ENCODE peak calls at places on chromosomes 5 and 9, in seven cellular contexts. Y is T-helper 22 cell, C is uterus, D is G401, O is epithelial cell of prostate, B is NCI-H1092, M is hippocampal formation. L is an unnamed sample.

GRCh38 chr9:5784526-5785315 is 48.2 kb downstream of the ERMP1 start:
- DNase-seq in Y (no peak), C (no peak), D (no peak), O (no peak), B (no peak), M (no peak), L (no peak)

GRCh38 chr5:92836861-92837755 is 743.9 kb downstream of the NR2F1-AS1 start:
- DNase-seq in Y (no peak), C (no peak), D (no peak), O (no peak), B (no peak), M (no peak), L (no peak)

GRCh38 chr9:13427587-13427986 is 148.1 kb upstream of the MPDZ start:
- DNase-seq in Y (no peak), C (no peak), D (peak; percentile 76), O (peak; percentile 12), B (peak; percentile 15), M (no peak), L (peak; percentile 31)

GRCh38 chr5:157903117-157903450 is 44.1 kb upstream of the CLINT1 start:
- DNase-seq in Y (no peak), C (no peak), D (no peak), O (no peak), B (no peak), M (no peak), L (no peak)

GRCh38 chr9:97703437-97704326 is 6.5 kb upstream of the XPA start:
- DNase-seq in Y (no peak), C (peak; percentile 42), D (no peak), O (peak; percentile 80), B (peak; percentile 18), M (no peak), L (no peak)

GRCh38 chr5:143922718-143923117 is 110.8 kb downstream of the HMHB1 start:
- DNase-seq in Y (no peak), C (no peak), D (no peak), O (no peak), B (no peak), M (no peak), L (no peak)

GRCh38 chr5:127153031-127153430 is 79.7 kb upstream of the C5orf63 start:
- DNase-seq in Y (no peak), C (no peak), D (no peak), O (no peak), B (no peak), M (no peak), L (no peak)

GRCh38 chr5:149014634-149015033 is 48.2 kb downstream of the SH3TC2 start:
- DNase-seq in Y (no peak), C (no peak), D (no peak), O (no peak), B (no peak), M (no peak), L (no peak)

GRCh38 chr5:140109050-140109817 is 4.7 kb upstream of the PURA start:
- DNase-seq in Y (no peak), C (peak; percentile 15), D (peak; percentile 53), O (no peak), B (no peak), M (no peak), L (no peak)

GRCh38 chr5:174828786-174829510 is 104.6 kb downstream of the MSX2 start:
- DNase-seq in Y (no peak), C (no peak), D (no peak), O (no peak), B (no peak), M (no peak), L (no peak)

GRCh38 chr9:131289301-131290038 is at the start of gene PLPP7:
- DNase-seq in Y (no peak), C (peak; percentile 70), D (peak; percentile 97), O (no peak), B (no peak), M (peak; percentile 85), L (peak; percentile 96)

GRCh38 chr9:130681769-130682489 is 11.7 kb upstream of the EXOSC2 start:
- DNase-seq in Y (no peak), C (no peak), D (peak; percentile 38), O (no peak), B (no peak), M (no peak), L (peak; percentile 88)

GRCh38 chr9:115880221-115880620 is 273.4 kb upstream of the PAPPA start:
- DNase-seq in Y (no peak), C (no peak), D (no peak), O (no peak), B (no peak), M (no peak), L (no peak)

GRCh38 chr9:134375011-134375390 is 48.7 kb downstream of the RXRA start:
- DNase-seq in Y (no peak), C (peak; percentile 82), D (peak; percentile 59), O (no peak), B (no peak), M (no peak), L (peak; percentile 72)

GRCh38 chr5:158569534-158569933 is 530.2 kb downstream of the EBF1 start:
- DNase-seq in Y (no peak), C (no peak), D (no peak), O (no peak), B (no peak), M (no peak), L (peak; percentile 60)

GRCh38 chr5:148826082-148826971 is at the start of gene ADRB2:
- DNase-seq in Y (peak; percentile 80), C (peak; percentile 82), D (peak; percentile 48), O (peak; percentile 89), B (peak; percentile 12), M (peak; percentile 85), L (peak; percentile 90)

GRCh38 chr5:141608557-141608956 is 10.2 kb downstream of the DIAPH1 start:
- DNase-seq in Y (no peak), C (no peak), D (no peak), O (no peak), B (no peak), M (no peak), L (no peak)

GRCh38 chr5:82225525-82226172 is 52.5 kb downstream of the RPS23 start:
- DNase-seq in Y (peak; percentile 18), C (peak; percentile 37), D (peak; percentile 76), O (no peak), B (peak; percentile 39), M (peak; percentile 41), L (peak; percentile 62)

GRCh38 chr9:120014751-120015235 is 565.2 kb downstream of the CDK5RAP2 start:
- DNase-seq in Y (no peak), C (no peak), D (peak; percentile 71), O (no peak), B (no peak), M (no peak), L (no peak)

GRCh38 chr5:154278908-154279307 is 88.4 kb downstream of the GALNT10 start:
- DNase-seq in Y (no peak), C (no peak), D (no peak), O (no peak), B (no peak), M (no peak), L (no peak)

GRCh38 chr5:94361832-94362754 is 256.3 kb downstream of the KIAA0825 start:
- DNase-seq in Y (no peak), C (no peak), D (peak; percentile 12), O (peak; percentile 36), B (no peak), M (no peak), L (peak; percentile 79)

GRCh38 chr9:99178912-99179872 is 42.5 kb downstream of the ALG2 start:
- DNase-seq in Y (no peak), C (no peak), D (no peak), O (no peak), B (no peak), M (no peak), L (no peak)

GRCh38 chr9:74960548-74960947 is 7.8 kb upstream of the C9orf40 start:
- DNase-seq in Y (no peak), C (no peak), D (no peak), O (peak; percentile 60), B (no peak), M (no peak), L (no peak)

GRCh38 chr9:92759990-92760893 is 4.4 kb downstream of the BICD2 start:
- DNase-seq in Y (no peak), C (peak; percentile 47), D (peak; percentile 90), O (no peak), B (no peak), M (peak; percentile 68), L (peak; percentile 52)

GRCh38 chr9:121286688-121286972 is 18.7 kb downstream of the GSN start:
- DNase-seq in Y (no peak), C (no peak), D (no peak), O (no peak), B (no peak), M (no peak), L (no peak)

L was measured in H7.